ENCODE peak calls at places on chromosomes 2 and 18, in ten cellular contexts. W, M, V, Y, B, J, C, D, U and F are unnamed samples.

GRCh38 chr18:13576598-13576997 is 149.8 kb downstream of the FAM210A start:
- DNase-seq in D (no peak), W (no peak), V (no peak), C (no peak), Y (no peak), M (peak; percentile 39), B (no peak), U (no peak), J (no peak), F (no peak)

GRCh38 chr2:215920244-215921100 is 92.9 kb downstream of the MREG start:
- DNase-seq in B (peak; percentile 84), U (peak; percentile 62), V (peak; percentile 68), C (peak; percentile 74), W (no peak), M (no peak), D (no peak), Y (peak; percentile 87), J (peak; percentile 70), F (peak; percentile 78)

GRCh38 chr2:96267159-96267971 is 1.3 kb downstream of the CIAO1 start:
- DNase-seq in V (no peak), J (peak; percentile 12), U (peak; percentile 24), Y (peak; percentile 37), M (no peak), C (no peak), W (no peak), D (peak; percentile 69), B (peak; percentile 52), F (peak; percentile 34)

GRCh38 chr18:2847341-2848144 is 737 bp downstream of the EMILIN2 start:
- DNase-seq in U (no peak), D (peak; percentile 57), B (no peak), C (no peak), M (peak; percentile 43), Y (no peak), J (peak; percentile 61), V (peak; percentile 70), W (no peak), F (no peak)

GRCh38 chr2:54050445-54050844 is 65.0 kb upstream of the ACYP2 start:
- DNase-seq in U (no peak), V (no peak), W (no peak), Y (no peak), C (no peak), J (no peak), D (no peak), M (no peak), B (no peak), F (no peak)

GRCh38 chr18:76493213-76494107 is 1.6 kb downstream of the ZNF516 start:
- DNase-seq in Y (peak; percentile 72), U (peak; percentile 68), W (no peak), B (no peak), V (no peak), J (no peak), C (no peak), D (no peak), M (no peak), F (peak; percentile 60)

GRCh38 chr2:31251851-31252250 is 17.9 kb downstream of the EHD3 start:
- DNase-seq in V (no peak), W (no peak), D (no peak), J (no peak), U (no peak), M (no peak), Y (no peak), C (no peak), B (no peak), F (no peak)

GRCh38 chr18:73979742-73980141 is 167.9 kb downstream of the FBXO15 start:
- DNase-seq in B (peak; percentile 66), V (no peak), Y (peak; percentile 84), M (no peak), J (no peak), U (no peak), C (no peak), W (no peak), D (no peak), F (no peak)

GRCh38 chr2:16900405-16901025 is 234.9 kb upstream of the CYRIA start:
- DNase-seq in M (no peak), U (peak; percentile 15), C (no peak), Y (no peak), B (peak; percentile 34), V (no peak), D (no peak), J (no peak), W (no peak), F (peak; percentile 20)

GRCh38 chr2:215749092-215749957 is 264.0 kb downstream of the MREG start:
- DNase-seq in U (no peak), W (peak; percentile 67), J (peak; percentile 78), C (peak; percentile 82), Y (peak; percentile 64), V (peak; percentile 93), M (no peak), B (peak; percentile 31), D (peak; percentile 66), F (no peak)

GRCh38 chr18:48155856-48156255 is 225.4 kb upstream of the SMAD2 start:
- DNase-seq in J (no peak), W (no peak), M (no peak), V (no peak), D (no peak), B (peak; percentile 33), Y (no peak), U (no peak), C (no peak), F (no peak)

GRCh38 chr18:69469444-69469919 is 68.8 kb downstream of the DOK6 start:
- DNase-seq in V (no peak), M (peak; percentile 6), W (no peak), U (no peak), D (no peak), Y (no peak), J (peak; percentile 14), C (no peak), B (peak; percentile 78), F (no peak)

GRCh38 chr2:66521459-66521858 is 86.5 kb downstream of the MEIS1 start:
- DNase-seq in W (no peak), M (no peak), B (no peak), V (no peak), J (no peak), D (no peak), C (no peak), Y (no peak), U (no peak), F (no peak)

GRCh38 chr18:27661320-27662049 is 476.4 kb upstream of the CHST9 start:
- DNase-seq in Y (no peak), M (no peak), C (no peak), B (no peak), U (peak; percentile 53), J (no peak), V (no peak), W (no peak), D (no peak), F (no peak)

GRCh38 chr2:28736034-28736433 is 15.6 kb upstream of the PPP1CB start:
- DNase-seq in D (no peak), Y (no peak), M (no peak), W (peak; percentile 81), C (peak; percentile 80), B (peak; percentile 50), J (peak; percentile 89), U (no peak), V (no peak), F (peak; percentile 52)
- H3K4me3 ChIP-seq in D (no peak overlapping the region), Y (no peak overlapping the region), M (no peak overlapping the region), W (no peak overlapping the region), C (peak overlapping the region; percentile 26), B (no peak overlapping the region), J (peak overlapping the region; percentile 36), U (no peak overlapping the region), V (no peak overlapping the region), F (no peak overlapping the region)

DNA sequence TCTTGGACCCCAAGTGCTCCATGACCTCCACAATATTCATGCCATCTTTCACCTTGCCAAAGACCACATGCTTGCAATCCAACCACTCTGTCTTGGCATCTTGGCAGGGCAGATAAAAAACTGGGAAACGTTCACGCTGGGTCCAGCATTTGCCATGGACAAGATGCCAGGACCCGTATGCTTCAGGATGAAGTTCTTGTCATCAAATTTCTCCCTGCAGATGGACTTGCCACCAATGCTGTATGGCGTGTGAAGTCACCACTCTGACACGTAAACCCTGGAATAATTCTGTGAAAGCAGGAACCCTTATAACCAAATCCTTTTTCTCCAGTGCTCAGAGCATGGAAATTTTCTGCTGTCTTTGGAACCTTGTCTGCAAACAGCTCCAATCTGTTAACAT is 21.5 kb downstream of the CNOT11 start:
- DNase-seq in C (no peak), M (no peak), W (no peak), J (no peak), Y (no peak), V (no peak), D (no peak), U (no peak), B (no peak), F (no peak)
- H3K36me3 ChIP-seq in C (peaks cover 17% of the 10 kb centered on the region), M (peaks cover 11% of the 10 kb centered on the region), W (no peaks in the 10 kb centered on the region), J (peaks cover 92% of the 10 kb centered on the region), Y (peaks cover 32% of the 10 kb centered on the region), V (peaks cover 72% of the 10 kb centered on the region), D (no peaks in the 10 kb centered on the region), U (peaks cover 60% of the 10 kb centered on the region), B (peaks cover 62% of the 10 kb centered on the region), F (peaks cover 22% of the 10 kb centered on the region)

GRCh38 chr2:81870119-81870518 is 1565.6 kb upstream of the LRRTM1 start:
- DNase-seq in U (no peak), B (no peak), C (no peak), M (no peak), D (no peak), Y (no peak), V (no peak), J (no peak), W (no peak), F (no peak)

GRCh38 chr2:81876628-81877027 is 1572.1 kb upstream of the LRRTM1 start:
- DNase-seq in W (no peak), U (no peak), D (no peak), C (no peak), M (no peak), B (no peak), V (no peak), Y (no peak), J (no peak), F (no peak)

DNA sequence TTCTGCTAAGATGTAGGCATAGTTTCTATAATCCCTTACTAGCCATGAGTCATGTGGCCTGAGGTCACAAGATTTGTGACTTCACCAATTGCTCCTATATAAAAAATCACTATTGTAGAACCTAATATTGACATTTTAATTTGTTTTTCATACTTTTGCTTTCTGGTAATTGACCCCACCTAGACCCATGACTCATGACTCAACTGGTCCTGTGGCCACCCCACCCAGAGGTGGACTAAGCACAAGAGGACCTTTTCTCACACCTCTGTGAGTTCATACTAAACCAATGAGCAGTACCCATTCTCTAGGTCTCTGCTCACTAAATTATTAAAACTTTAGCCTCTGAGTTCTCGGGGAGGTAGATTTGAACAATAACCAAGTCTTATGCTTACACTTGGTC is 1567.5 kb upstream of the LRRTM1 start:
- DNase-seq in M (no peak), W (no peak), C (no peak), Y (no peak), B (peak; percentile 22), J (no peak), V (no peak), U (no peak), D (no peak), F (no peak)
- H3K4me3 ChIP-seq in M (no peak overlapping the region), W (no peak overlapping the region), C (no peak overlapping the region), Y (no peak overlapping the region), B (no peak overlapping the region), J (no peak overlapping the region), V (no peak overlapping the region), U (no peak overlapping the region), D (no peak overlapping the region), F (no peak overlapping the region)

DNA sequence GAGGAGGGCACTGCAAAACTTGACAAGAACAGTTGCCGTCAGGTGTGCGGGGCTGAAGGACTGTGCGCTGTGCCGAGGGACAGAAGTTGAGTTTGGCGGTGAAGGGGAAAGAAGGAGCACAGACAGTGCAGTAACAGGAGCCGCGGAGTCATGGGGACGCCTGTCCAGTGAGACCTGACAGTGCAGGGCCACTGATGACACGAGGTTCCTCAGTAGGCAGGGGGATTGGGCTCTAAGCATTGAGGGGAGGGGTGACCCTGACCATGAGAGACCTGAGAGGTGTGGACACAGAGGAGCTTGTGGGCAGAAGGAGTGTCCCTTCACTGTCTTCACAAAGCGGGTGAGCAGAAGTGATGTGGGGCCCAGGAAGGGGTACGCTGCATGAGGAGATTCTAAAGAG is 104.8 kb downstream of the MTCL1 start:
- DNase-seq in B (no peak), V (no peak), C (no peak), W (no peak), J (no peak), U (no peak), Y (no peak), D (no peak), M (no peak), F (no peak)
- H3K36me3 ChIP-seq in B (peaks cover 17% of the 10 kb centered on the region), V (peaks cover 5% of the 10 kb centered on the region), C (no peaks in the 10 kb centered on the region), W (no peaks in the 10 kb centered on the region), J (no peaks in the 10 kb centered on the region), U (peaks cover 4% of the 10 kb centered on the region), Y (peaks cover 50% of the 10 kb centered on the region), D (no peaks in the 10 kb centered on the region), M (no peaks in the 10 kb centered on the region), F (no peaks in the 10 kb centered on the region)